ENCODE peak calls at places on chromosomes 3 and 15, in four cellular contexts. O, P, H and K are unnamed samples.

GRCh38 chr15:99507732-99508571 is 57.8 kb upstream of the MEF2A start:
- DNase-seq in O (peak; percentile 40), P (no peak), H (peak; percentile 82), K (no peak)

GRCh38 chr3:124322966-124323365 is 331.0 kb upstream of the ROPN1 start:
- DNase-seq in O (no peak), P (no peak), H (no peak), K (no peak)

GRCh38 chr3:151008699-151009098 is 36.2 kb upstream of the CLRN1 start:
- DNase-seq in O (no peak), P (no peak), H (no peak), K (no peak)

GRCh38 chr15:65824031-65824743 is 32.1 kb upstream of the DENND4A start:
- DNase-seq in O (no peak), P (no peak), H (peak; percentile 85), K (peak; percentile 15)

GRCh38 chr15:88995449-88995848 is 82.3 kb upstream of the MFGE8 start:
- DNase-seq in O (no peak), P (no peak), H (no peak), K (no peak)

GRCh38 chr3:197912770-197913476 is 37.1 kb upstream of the RPL35A start:
- DNase-seq in O (no peak), P (no peak), H (no peak), K (no peak)

GRCh38 chr3:59056706-59057105 is 6.9 kb upstream of the CFAP20DC start:
- DNase-seq in O (no peak), P (peak; percentile 7), H (no peak), K (no peak)

GRCh38 chr3:189363856-189364255 is 192.1 kb downstream of the TPRG1 start:
- DNase-seq in O (no peak), P (no peak), H (no peak), K (no peak)

GRCh38 chr3:35562141-35562540 is 77.2 kb upstream of the ARPP21 start:
- DNase-seq in O (no peak), P (no peak), H (no peak), K (no peak)

GRCh38 chr3:147197739-147198138 is 208.6 kb downstream of the ZIC4 start:
- DNase-seq in O (no peak), P (no peak), H (no peak), K (no peak)

GRCh38 chr3:133676336-133677118 is 14.8 kb upstream of the TOPBP1 start:
- DNase-seq in O (no peak), P (no peak), H (no peak), K (no peak)

GRCh38 chr15:63041982-63042878 is at the start of gene TPM1:
- DNase-seq in O (peak; percentile 28), P (peak; percentile 87), H (peak; percentile 45), K (no peak)

GRCh38 chr3:196948442-196949365 is 6.4 kb upstream of the NCBP2 start:
- DNase-seq in O (no peak), P (no peak), H (no peak), K (no peak)

GRCh38 chr3:188455748-188456147 is 301.8 kb downstream of the LPP start:
- DNase-seq in O (no peak), P (no peak), H (no peak), K (no peak)

GRCh38 chr3:15305366-15305844 is 27.0 kb downstream of the SH3BP5 start:
- DNase-seq in O (no peak), P (no peak), H (no peak), K (no peak)

GRCh38 chr3:173096994-173097785 is 43.8 kb downstream of the SPATA16 start:
- DNase-seq in O (no peak), P (no peak), H (no peak), K (no peak)

GRCh38 chr3:144444061-144444460 is 472.4 kb downstream of the DIPK2A start:
- DNase-seq in O (no peak), P (no peak), H (no peak), K (no peak)

GRCh38 chr3:37741644-37742043 is 120.0 kb upstream of the CTDSPL start:
- DNase-seq in O (no peak), P (no peak), H (peak; percentile 51), K (no peak)

GRCh38 chr15:59194639-59195325 is 11.9 kb upstream of the LDHAL6B start:
- DNase-seq in O (no peak), P (no peak), H (no peak), K (no peak)

GRCh38 chr3:12911881-12912415 is 70.6 kb upstream of the RPL32 start:
- DNase-seq in O (no peak), P (no peak), H (no peak), K (no peak)

GRCh38 chr3:52041118-52041847 is 15.1 kb downstream of the DUSP7 start:
- DNase-seq in O (no peak), P (no peak), H (peak; percentile 50), K (no peak)

GRCh38 chr3:162632672-162633071 is 1136.1 kb downstream of the OTOL1 start:
- DNase-seq in O (no peak), P (no peak), H (no peak), K (no peak)

GRCh38 chr3:9828801-9829755 is 14.7 kb downstream of the RPUSD3 start:
- DNase-seq in O (no peak), P (no peak), H (no peak), K (no peak)

GRCh38 chr15:61115241-61115640 is 113.9 kb downstream of the RORA start:
- DNase-seq in O (no peak), P (no peak), H (no peak), K (no peak)

GRCh38 chr3:77626157-77626556 is 586.3 kb downstream of the ROBO2 start:
- DNase-seq in O (no peak), P (no peak), H (no peak), K (no peak)

GRCh38 chr15:40793216-40793989 is 13.5 kb upstream of the ZFYVE19 start:
- DNase-seq in O (no peak), P (peak; percentile 75), H (no peak), K (no peak)